ENCODE peak calls at places on chromosomes 7 and 10, in five cellular contexts. P is GM12878, A is spleen, S is heart left ventricle, M is tibial nerve. H is an unnamed sample.

GRCh38 chr10:107901076-107901475 is 736.6 kb upstream of the SORCS1 start:
- DNase-seq in P (no peak), A (no peak), S (no peak), M (no peak), H (no peak)

GRCh38 chr7:73586911-73587310 is 8.5 kb upstream of the TBL2 start:
- DNase-seq in P (no peak), A (peak; percentile 58), S (no peak), M (no peak), H (no peak)

GRCh38 chr10:56317603-56318002 is 43.5 kb downstream of the ZWINT start:
- DNase-seq in P (no peak), A (peak; percentile 63), S (no peak), M (no peak), H (peak; percentile 69)

GRCh38 chr10:118721005-118721876 is 33.5 kb downstream of the CACUL1 start:
- DNase-seq in P (no peak), A (no peak), S (no peak), M (peak; percentile 46), H (no peak)

GRCh38 chr10:101749511-101750016 is 26.4 kb downstream of the FGF8 start:
- DNase-seq in P (no peak), A (no peak), S (no peak), M (no peak), H (no peak)

GRCh38 chr10:10589540-10589939 is 428.1 kb upstream of the CELF2 start:
- DNase-seq in P (no peak), A (no peak), S (no peak), M (no peak), H (no peak)

GRCh38 chr7:100016209-100016901 is 959 bp downstream of the ZKSCAN1 start:
- DNase-seq in P (no peak), A (no peak), S (no peak), M (no peak), H (peak; percentile 13)

GRCh38 chr7:378551-379455 is 88.8 kb downstream of the FOXL3 start:
- DNase-seq in P (no peak), A (peak; percentile 82), S (peak; percentile 27), M (no peak), H (peak; percentile 86)

GRCh38 chr10:4767033-4767814 is 58.8 kb upstream of the AKR1E2 start:
- DNase-seq in P (no peak), A (no peak), S (peak; percentile 28), M (no peak), H (no peak)

GRCh38 chr7:36506820-36507219 is 117.2 kb downstream of the ANLN start:
- DNase-seq in P (no peak), A (no peak), S (no peak), M (no peak), H (no peak)

GRCh38 chr10:23362069-23362830 is 17.7 kb upstream of the C10orf67 start:
- DNase-seq in P (no peak), A (no peak), S (no peak), M (no peak), H (no peak)

GRCh38 chr7:31478744-31479143 is 35.1 kb upstream of the ITPRID1 start:
- DNase-seq in P (peak; percentile 51), A (no peak), S (no peak), M (no peak), H (no peak)

GRCh38 chr7:129503725-129504124 is 1.4 kb downstream of the SMKR1 start:
- DNase-seq in P (no peak), A (no peak), S (no peak), M (no peak), H (peak; percentile 32)

GRCh38 chr7:157786375-157787274 is 449.8 kb downstream of the DNAJB6 start:
- DNase-seq in P (no peak), A (peak; percentile 46), S (no peak), M (no peak), H (no peak)

GRCh38 chr10:69232252-69232651 is 12.1 kb downstream of the HKDC1 start:
- DNase-seq in P (no peak), A (peak; percentile 47), S (no peak), M (no peak), H (no peak)

GRCh38 chr10:120818301-120818700 is 32.9 kb upstream of the WDR11 start:
- DNase-seq in P (no peak), A (no peak), S (no peak), M (no peak), H (no peak)

GRCh38 chr10:114674321-114674720 is 16.2 kb upstream of the ABLIM1 start:
- DNase-seq in P (no peak), A (no peak), S (no peak), M (no peak), H (no peak)

GRCh38 chr7:1727812-1728570 is 57.9 kb downstream of the ELFN1 start:
- DNase-seq in P (no peak), A (no peak), S (no peak), M (no peak), H (no peak)

GRCh38 chr10:129790710-129791446 is 173.2 kb downstream of the EBF3 start:
- DNase-seq in P (no peak), A (peak; percentile 46), S (no peak), M (no peak), H (no peak)

GRCh38 chr10:3010327-3010726 is 57.0 kb upstream of the PFKP start:
- DNase-seq in P (no peak), A (no peak), S (no peak), M (no peak), H (no peak)

GRCh38 chr7:106252568-106252967 is 32.2 kb downstream of the NAMPT start:
- DNase-seq in P (no peak), A (no peak), S (no peak), M (no peak), H (no peak)

GRCh38 chr7:139669106-139670061 is 108.4 kb downstream of the HIPK2 start:
- DNase-seq in P (no peak), A (no peak), S (no peak), M (no peak), H (peak; percentile 58)

GRCh38 chr7:108294595-108294994 is 161.6 kb downstream of the NRCAM start:
- DNase-seq in P (no peak), A (no peak), S (no peak), M (no peak), H (no peak)

GRCh38 chr7:27361522-27361921 is 118.9 kb downstream of the EVX1 start:
- DNase-seq in P (no peak), A (no peak), S (no peak), M (no peak), H (no peak)

GRCh38 chr7:5636446-5636835 is 145.0 kb downstream of the RNF216 start:
- DNase-seq in P (no peak), A (no peak), S (no peak), M (no peak), H (no peak)

GRCh38 chr7:78345979-78346378 is 547.4 kb downstream of the PHTF2 start:
- DNase-seq in P (no peak), A (no peak), S (no peak), M (no peak), H (no peak)

GRCh38 chr7:77450054-77450453 is 33.9 kb upstream of the GSAP start:
- DNase-seq in P (no peak), A (no peak), S (no peak), M (no peak), H (no peak)

GRCh38 chr10:124061030-124061429 is 32.4 kb downstream of the CHST15 start:
- DNase-seq in P (no peak), A (no peak), S (no peak), M (no peak), H (no peak)

GRCh38 chr10:93085272-93085859 is 11.7 kb downstream of the CYP26A1 start:
- DNase-seq in P (peak; percentile 38), A (no peak), S (no peak), M (no peak), H (peak; percentile 21)

GRCh38 chr10:103915794-103916193 is 2.2 kb downstream of the STN1 start:
- DNase-seq in P (no peak), A (peak; percentile 82), S (no peak), M (no peak), H (no peak)

GRCh38 chr10:62893036-62893435 is 76.9 kb upstream of the EGR2 start:
- DNase-seq in P (no peak), A (no peak), S (no peak), M (no peak), H (no peak)

GRCh38 chr7:150826061-150826849 is 25.7 kb downstream of the TMEM176A start:
- DNase-seq in P (no peak), A (no peak), S (peak; percentile 85), M (no peak), H (no peak)

GRCh38 chr10:57905866-57906265 is 361.8 kb downstream of the IPMK start:
- DNase-seq in P (no peak), A (no peak), S (no peak), M (no peak), H (no peak)

GRCh38 chr7:137074386-137075030 is 206.1 kb downstream of the CHRM2 start:
- DNase-seq in P (no peak), A (no peak), S (no peak), M (no peak), H (no peak)

GRCh38 chr10:91924212-91925021 is 847 bp downstream of the BTAF1 start:
- DNase-seq in P (no peak), A (no peak), S (no peak), M (no peak), H (no peak)

GRCh38 chr10:91925022-91925320 is 1.4 kb downstream of the BTAF1 start:
- DNase-seq in P (no peak), A (no peak), S (no peak), M (no peak), H (no peak)

GRCh38 chr10:91919651-91920050 is 3.9 kb upstream of the BTAF1 start:
- DNase-seq in P (no peak), A (no peak), S (no peak), M (no peak), H (no peak)

GRCh38 chr10:91923371-91924211 is at the start of gene BTAF1:
- DNase-seq in P (peak; percentile 56), A (peak; percentile 99), S (peak; percentile 97), M (peak; percentile 85), H (peak; percentile 87)
- TF ChIP-seq POLR2A in P (peak; percentile 95), A (peak; percentile 81), S (peak; percentile 90), M (peak; percentile 95), H (peak; percentile 87)

GRCh38 chr7:68058014-68058413 is 1061.4 kb downstream of the TYW1 start:
- DNase-seq in P (no peak), A (no peak), S (no peak), M (no peak), H (no peak)

GRCh38 chr7:68063171-68063570 is 1066.5 kb downstream of the TYW1 start:
- DNase-seq in P (no peak), A (no peak), S (no peak), M (no peak), H (no peak)
- TF ChIP-seq CTCF in P (no peak), A (no peak), S (peak; percentile 19), M (peak; percentile 13), H (no peak)

DNA sequence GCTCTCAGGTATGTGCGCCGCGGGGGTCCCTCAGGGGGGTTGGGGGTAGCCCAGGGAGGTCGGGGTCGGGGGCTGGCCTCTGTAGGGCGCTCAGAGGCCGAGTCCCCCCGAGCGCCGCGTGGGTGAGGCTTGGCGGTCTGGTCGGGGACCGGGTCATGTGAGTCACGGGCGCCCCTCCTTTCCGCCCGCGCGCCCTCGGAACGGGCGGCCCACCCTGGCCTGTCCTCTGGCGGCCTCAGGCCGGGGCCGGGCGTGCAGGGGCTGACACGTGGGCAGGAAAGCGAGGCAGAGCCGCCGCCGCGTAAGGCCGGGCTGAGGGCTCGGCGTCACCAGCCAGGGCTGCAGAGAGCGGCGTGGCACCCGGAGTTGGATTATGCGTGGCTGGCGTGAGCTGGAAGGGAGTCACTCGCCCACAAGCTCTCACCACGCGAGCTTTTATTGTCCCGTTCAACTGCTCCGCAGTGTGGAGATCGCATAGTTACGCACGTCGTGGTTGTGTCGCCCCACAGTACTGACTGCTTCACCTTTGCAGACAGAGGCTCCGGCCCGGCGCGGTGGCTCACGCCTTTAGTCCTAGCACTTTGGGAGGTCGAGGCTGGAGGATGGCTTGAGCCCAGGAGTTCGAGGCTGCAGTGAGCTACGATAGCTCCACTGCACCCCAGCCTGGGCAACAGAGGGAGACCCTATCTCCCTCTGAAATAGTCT is 387 bp downstream of the SHLD2 start:
- DNase-seq in P (peak; percentile 43), A (peak; percentile 96), S (peak; percentile 91), M (peak; percentile 42), H (peak; percentile 76)
- TF ChIP-seq POLR2A in P (peak; percentile 92), A (no peak), S (peak; percentile 32), M (peak; percentile 42), H (no peak)

GRCh38 chr10:60916025-60916424 is 28.0 kb downstream of the RHOBTB1 start:
- DNase-seq in P (no peak), A (no peak), S (no peak), M (no peak), H (no peak)
- TF ChIP-seq CTCF in P (no peak), A (no peak), S (no peak), M (no peak), H (no peak)